ENCODE peak calls at places on chromosome 5, in five cellular contexts. M is NCI-H2081 treated with DMSO at 0.1 percent for 48 hours, I is uterus, H is left cardiac atrium, P is mesendoderm. R is an unnamed sample.

GRCh38 chr5:27876071-27876470 is 837.7 kb upstream of the CDH9 start:
- DNase-seq in M (no peak), I (no peak), H (no peak), P (no peak), R (no peak)

GRCh38 chr5:177980776-177981175 is 15.3 kb downstream of the PROP1 start:
- DNase-seq in M (no peak), I (no peak), H (no peak), P (peak), R (no peak)

GRCh38 chr5:84403773-84404172 is 19.1 kb upstream of the EDIL3 start:
- DNase-seq in M (no peak), I (no peak), H (no peak), P (no peak), R (no peak)

GRCh38 chr5:135539430-135540005 is 3.8 kb upstream of the NEUROG1 start:
- DNase-seq in M (no peak), I (no peak), H (no peak), P (no peak), R (no peak)

GRCh38 chr5:178331491-178331981 is 98.9 kb upstream of the PHYKPL start:
- DNase-seq in M (no peak), I (no peak), H (peak), P (no peak), R (no peak)

GRCh38 chr5:56981906-56982305 is 30.0 kb upstream of the MIER3 start:
- DNase-seq in M (no peak), I (no peak), H (no peak), P (no peak), R (no peak)

GRCh38 chr5:127899214-127899610 is 184.4 kb upstream of the SLC12A2 start:
- DNase-seq in M (no peak), I (no peak), H (no peak), P (no peak), R (no peak)

GRCh38 chr5:166979576-166979975 is 1311.9 kb upstream of the WWC1 start:
- DNase-seq in M (no peak), I (no peak), H (no peak), P (peak), R (no peak)

GRCh38 chr5:121384359-121384758 is 467.3 kb upstream of the FTMT start:
- DNase-seq in M (peak), I (no peak), H (no peak), P (peak), R (no peak)

GRCh38 chr5:93421987-93422391 is 159.0 kb downstream of the NR2F1-AS1 start:
- DNase-seq in M (no peak), I (no peak), H (no peak), P (peak), R (no peak)

GRCh38 chr5:65199988-65200668 is 281.6 kb downstream of the ADAMTS6 start:
- DNase-seq in M (no peak), I (no peak), H (no peak), P (no peak), R (no peak)

GRCh38 chr5:30997681-30998080 is 195.8 kb upstream of the CDH6 start:
- DNase-seq in M (no peak), I (no peak), H (no peak), P (no peak), R (no peak)

GRCh38 chr5:1546556-1546955 is 22.8 kb upstream of the LPCAT1 start:
- DNase-seq in M (no peak), I (peak), H (no peak), P (no peak), R (no peak)

GRCh38 chr5:181215997-181216982 is 6.8 kb upstream of the TRIM41 start:
- DNase-seq in M (no peak), I (no peak), H (no peak), P (no peak), R (no peak)

GRCh38 chr5:160468576-160468975 is 46.9 kb downstream of the PTTG1 start:
- DNase-seq in M (no peak), I (no peak), H (no peak), P (no peak), R (no peak)

GRCh38 chr5:142323480-142324376 is 1.1 kb downstream of the SPRY4 start:
- DNase-seq in M (no peak), I (peak), H (peak), P (no peak), R (no peak)

GRCh38 chr5:102691434-102691833 is 63.7 kb upstream of the PAM start:
- DNase-seq in M (no peak), I (no peak), H (no peak), P (no peak), R (no peak)

R was measured in thoracic aorta.